ENCODE peak calls at places on chromosomes 13 and 19, in nine cellular contexts. One of them, this sample, is unnamed.

GRCh38 chr19:46218160-46218559 is 11.4 kb upstream of the IGFL1 start:
- DNase-seq in CD4-positive, alpha-beta T cell: no peak
- DNase-seq in H4: no peak
- DNase-seq in ELR: peak; percentile 16
- DNase-seq in stimulated activated CD8-positive, alpha-beta memory T cell treated with anti-CD3 and anti-CD28 coated beads, Interleukin-2, amount 100 ng/mL, for 1 hour: no peak
- DNase-seq in amniotic stem cell: no peak
- DNase-seq in epithelial cell of esophagus: peak; percentile 72
- DNase-seq in putamen: no peak
- DNase-seq in PC-3: peak; percentile 39
- DNase-seq in this sample: peak; percentile 58

GRCh38 chr19:49453757-49454248 is 778 bp downstream of the ALDH16A1 start:
- DNase-seq in H4: no peak
- DNase-seq in epithelial cell of esophagus: no peak
- DNase-seq in CD4-positive, alpha-beta T cell: no peak
- DNase-seq in amniotic stem cell: no peak
- DNase-seq in PC-3: no peak
- DNase-seq in stimulated activated CD8-positive, alpha-beta memory T cell treated with anti-CD3 and anti-CD28 coated beads, Interleukin-2, amount 100 ng/mL, for 1 hour: no peak
- DNase-seq in ELR: peak; percentile 37
- DNase-seq in putamen: no peak
- DNase-seq in this sample: no peak

GRCh38 chr13:28819046-28819747 is 942 bp upstream of the MTUS2 start:
- DNase-seq in epithelial cell of esophagus: peak; percentile 21
- DNase-seq in H4: peak; percentile 18
- DNase-seq in amniotic stem cell: peak; percentile 6
- DNase-seq in PC-3: peak; percentile 6
- DNase-seq in CD4-positive, alpha-beta T cell: no peak
- DNase-seq in stimulated activated CD8-positive, alpha-beta memory T cell treated with anti-CD3 and anti-CD28 coated beads, Interleukin-2, amount 100 ng/mL, for 1 hour: no peak
- DNase-seq in ELR: peak; percentile 72
- DNase-seq in putamen: peak; percentile 12
- DNase-seq in this sample: no peak

GRCh38 chr13:90386090-90386489 is 961.4 kb upstream of the MIR17HG start:
- DNase-seq in putamen: no peak
- DNase-seq in PC-3: no peak
- DNase-seq in stimulated activated CD8-positive, alpha-beta memory T cell treated with anti-CD3 and anti-CD28 coated beads, Interleukin-2, amount 100 ng/mL, for 1 hour: no peak
- DNase-seq in epithelial cell of esophagus: no peak
- DNase-seq in CD4-positive, alpha-beta T cell: no peak
- DNase-seq in ELR: no peak
- DNase-seq in amniotic stem cell: no peak
- DNase-seq in H4: no peak
- DNase-seq in this sample: no peak

GRCh38 chr19:13366529-13367143 is 139.6 kb downstream of the CACNA1A start:
- DNase-seq in PC-3: peak; percentile 81
- DNase-seq in amniotic stem cell: no peak
- DNase-seq in stimulated activated CD8-positive, alpha-beta memory T cell treated with anti-CD3 and anti-CD28 coated beads, Interleukin-2, amount 100 ng/mL, for 1 hour: no peak
- DNase-seq in CD4-positive, alpha-beta T cell: no peak
- DNase-seq in putamen: no peak
- DNase-seq in ELR: peak; percentile 63
- DNase-seq in epithelial cell of esophagus: peak; percentile 26
- DNase-seq in H4: peak; percentile 18
- DNase-seq in this sample: peak; percentile 56

GRCh38 chr19:47693489-47693888 is 19.7 kb upstream of the EHD2 start:
- DNase-seq in ELR: no peak
- DNase-seq in putamen: no peak
- DNase-seq in PC-3: no peak
- DNase-seq in H4: no peak
- DNase-seq in stimulated activated CD8-positive, alpha-beta memory T cell treated with anti-CD3 and anti-CD28 coated beads, Interleukin-2, amount 100 ng/mL, for 1 hour: no peak
- DNase-seq in CD4-positive, alpha-beta T cell: no peak
- DNase-seq in amniotic stem cell: no peak
- DNase-seq in epithelial cell of esophagus: no peak
- DNase-seq in this sample: no peak

GRCh38 chr13:42807236-42807635 is 25.9 kb downstream of the FAM216B start:
- DNase-seq in CD4-positive, alpha-beta T cell: no peak
- DNase-seq in stimulated activated CD8-positive, alpha-beta memory T cell treated with anti-CD3 and anti-CD28 coated beads, Interleukin-2, amount 100 ng/mL, for 1 hour: no peak
- DNase-seq in H4: peak; percentile 8
- DNase-seq in PC-3: peak; percentile 30
- DNase-seq in amniotic stem cell: no peak
- DNase-seq in ELR: peak; percentile 25
- DNase-seq in putamen: no peak
- DNase-seq in epithelial cell of esophagus: no peak
- DNase-seq in this sample: no peak

GRCh38 chr13:46639033-46639981 is 86.3 kb downstream of the LRCH1 start:
- DNase-seq in stimulated activated CD8-positive, alpha-beta memory T cell treated with anti-CD3 and anti-CD28 coated beads, Interleukin-2, amount 100 ng/mL, for 1 hour: no peak
- DNase-seq in amniotic stem cell: no peak
- DNase-seq in epithelial cell of esophagus: no peak
- DNase-seq in H4: no peak
- DNase-seq in CD4-positive, alpha-beta T cell: no peak
- DNase-seq in ELR: no peak
- DNase-seq in putamen: no peak
- DNase-seq in PC-3: no peak
- DNase-seq in this sample: no peak

GRCh38 chr13:81379183-81379582 is 1038.3 kb upstream of the SPRY2 start:
- DNase-seq in putamen: no peak
- DNase-seq in epithelial cell of esophagus: no peak
- DNase-seq in CD4-positive, alpha-beta T cell: no peak
- DNase-seq in stimulated activated CD8-positive, alpha-beta memory T cell treated with anti-CD3 and anti-CD28 coated beads, Interleukin-2, amount 100 ng/mL, for 1 hour: no peak
- DNase-seq in ELR: no peak
- DNase-seq in PC-3: no peak
- DNase-seq in H4: no peak
- DNase-seq in amniotic stem cell: no peak
- DNase-seq in this sample: peak; percentile 28

GRCh38 chr13:43800828-43801227 is 14.1 kb upstream of the ENOX1 start:
- DNase-seq in stimulated activated CD8-positive, alpha-beta memory T cell treated with anti-CD3 and anti-CD28 coated beads, Interleukin-2, amount 100 ng/mL, for 1 hour: no peak
- DNase-seq in epithelial cell of esophagus: no peak
- DNase-seq in ELR: no peak
- DNase-seq in amniotic stem cell: no peak
- DNase-seq in PC-3: no peak
- DNase-seq in CD4-positive, alpha-beta T cell: no peak
- DNase-seq in H4: no peak
- DNase-seq in putamen: no peak
- DNase-seq in this sample: no peak

GRCh38 chr13:98571955-98572662 is 4.8 kb downstream of the STK24 start:
- DNase-seq in stimulated activated CD8-positive, alpha-beta memory T cell treated with anti-CD3 and anti-CD28 coated beads, Interleukin-2, amount 100 ng/mL, for 1 hour: no peak
- DNase-seq in ELR: peak; percentile 54
- DNase-seq in putamen: no peak
- DNase-seq in amniotic stem cell: no peak
- DNase-seq in epithelial cell of esophagus: peak; percentile 54
- DNase-seq in CD4-positive, alpha-beta T cell: no peak
- DNase-seq in PC-3: peak; percentile 49
- DNase-seq in H4: peak; percentile 37
- DNase-seq in this sample: no peak

GRCh38 chr13:22757530-22758120 is 423.2 kb upstream of the SGCG start:
- DNase-seq in CD4-positive, alpha-beta T cell: no peak
- DNase-seq in PC-3: peak; percentile 9
- DNase-seq in putamen: no peak
- DNase-seq in H4: peak; percentile 8
- DNase-seq in stimulated activated CD8-positive, alpha-beta memory T cell treated with anti-CD3 and anti-CD28 coated beads, Interleukin-2, amount 100 ng/mL, for 1 hour: no peak
- DNase-seq in epithelial cell of esophagus: peak; percentile 12
- DNase-seq in ELR: peak; percentile 1
- DNase-seq in amniotic stem cell: no peak
- DNase-seq in this sample: peak; percentile 33

GRCh38 chr13:28602580-28602979 is 56.4 kb upstream of the POMP start:
- DNase-seq in H4: no peak
- DNase-seq in PC-3: no peak
- DNase-seq in amniotic stem cell: no peak
- DNase-seq in stimulated activated CD8-positive, alpha-beta memory T cell treated with anti-CD3 and anti-CD28 coated beads, Interleukin-2, amount 100 ng/mL, for 1 hour: no peak
- DNase-seq in ELR: no peak
- DNase-seq in epithelial cell of esophagus: no peak
- DNase-seq in CD4-positive, alpha-beta T cell: no peak
- DNase-seq in putamen: no peak
- DNase-seq in this sample: no peak

GRCh38 chr13:70310720-70311119 is 202.5 kb upstream of the KLHL1 start:
- DNase-seq in amniotic stem cell: no peak
- DNase-seq in epithelial cell of esophagus: peak; percentile 75
- DNase-seq in CD4-positive, alpha-beta T cell: no peak
- DNase-seq in stimulated activated CD8-positive, alpha-beta memory T cell treated with anti-CD3 and anti-CD28 coated beads, Interleukin-2, amount 100 ng/mL, for 1 hour: no peak
- DNase-seq in ELR: peak; percentile 51
- DNase-seq in putamen: no peak
- DNase-seq in PC-3: peak; percentile 63
- DNase-seq in H4: peak; percentile 15
- DNase-seq in this sample: peak; percentile 77

GRCh38 chr19:46748325-46749109 is 2.3 kb upstream of the STRN4 start:
- DNase-seq in amniotic stem cell: peak; percentile 28
- DNase-seq in CD4-positive, alpha-beta T cell: peak; percentile 73
- DNase-seq in putamen: no peak
- DNase-seq in stimulated activated CD8-positive, alpha-beta memory T cell treated with anti-CD3 and anti-CD28 coated beads, Interleukin-2, amount 100 ng/mL, for 1 hour: peak; percentile 69
- DNase-seq in ELR: peak; percentile 79
- DNase-seq in PC-3: peak; percentile 63
- DNase-seq in H4: peak; percentile 59
- DNase-seq in epithelial cell of esophagus: peak; percentile 72
- DNase-seq in this sample: peak; percentile 52

GRCh38 chr13:75052616-75053015 is 429.4 kb downstream of the TBC1D4 start:
- DNase-seq in PC-3: no peak
- DNase-seq in ELR: no peak
- DNase-seq in putamen: no peak
- DNase-seq in epithelial cell of esophagus: no peak
- DNase-seq in CD4-positive, alpha-beta T cell: no peak
- DNase-seq in H4: no peak
- DNase-seq in amniotic stem cell: no peak
- DNase-seq in stimulated activated CD8-positive, alpha-beta memory T cell treated with anti-CD3 and anti-CD28 coated beads, Interleukin-2, amount 100 ng/mL, for 1 hour: no peak
- DNase-seq in this sample: no peak

This sample was measured in RKO.